ENCODE peak calls at places on chromosomes 12 and 14, in four cellular contexts. L is IMR-90, O is K562, Q is GM12878. Z is an unnamed sample.

GRCh38 chr14:34496679-34497513 is 34.9 kb upstream of the SPTSSA start:
- DNase-seq in Q (no peak), O (peak), L (peak), Z (peak)

GRCh38 chr14:74792249-74793039 is 29.3 kb downstream of the YLPM1 start:
- DNase-seq in Q (no peak), L (peak), O (no peak), Z (peak)

GRCh38 chr14:104229621-104230041 is 91.2 kb downstream of the KIF26A start:
- DNase-seq in Q (no peak), L (no peak), O (no peak), Z (no peak)

GRCh38 chr14:67934087-67934486 is 114.5 kb downstream of the RAD51B start:
- DNase-seq in O (peak), Q (peak), L (peak), Z (peak)

GRCh38 chr12:122089080-122089479 is 10.5 kb downstream of the MLXIP start:
- DNase-seq in Q (no peak), O (no peak), L (no peak), Z (no peak)

GRCh38 chr14:36300337-36300736 is 20.1 kb downstream of the MBIP start:
- DNase-seq in Q (peak), O (no peak), L (peak), Z (peak)

GRCh38 chr14:71620401-71620800 is 311.8 kb upstream of the RGS6 start:
- DNase-seq in O (no peak), Q (no peak), L (peak), Z (peak)

GRCh38 chr12:5733136-5733755 is 211.8 kb downstream of the ANO2 start:
- DNase-seq in Q (no peak), L (peak), O (no peak), Z (no peak)

GRCh38 chr12:113048716-113049127 is 7.8 kb upstream of the DTX1 start:
- DNase-seq in L (peak), Q (no peak), O (peak), Z (peak)

GRCh38 chr14:56044196-56044595 is 74.0 kb upstream of the PELI2 start:
- DNase-seq in L (no peak), O (no peak), Q (no peak), Z (no peak)

GRCh38 chr14:19771895-19772430 is 1.3 kb upstream of the OR4M1 start:
- DNase-seq in Q (no peak), L (no peak), O (no peak), Z (no peak)

GRCh38 chr12:20475542-20475941 is 107.2 kb downstream of the PDE3A start:
- DNase-seq in O (no peak), L (peak), Q (no peak), Z (no peak)

GRCh38 chr14:42138406-42138805 is 531.7 kb downstream of the LRFN5 start:
- DNase-seq in L (no peak), O (no peak), Q (no peak), Z (no peak)

GRCh38 chr12:65505321-65506121 is 227.0 kb downstream of the MSRB3 start:
- DNase-seq in Q (no peak), O (no peak), L (no peak), Z (no peak)

GRCh38 chr14:57747036-57747435 is 118.9 kb downstream of the SLC35F4 start:
- DNase-seq in L (no peak), Q (no peak), O (no peak), Z (peak)

GRCh38 chr14:54567634-54568561 is 970 bp downstream of the SAMD4A start:
- DNase-seq in L (no peak), Q (no peak), O (peak), Z (peak)

GRCh38 chr14:103881927-103882281 is 34.5 kb upstream of the PPP1R13B start:
- DNase-seq in O (no peak), L (no peak), Q (no peak), Z (no peak)

GRCh38 chr14:104206281-104206904 is 68.0 kb downstream of the KIF26A start:
- DNase-seq in O (no peak), L (no peak), Q (no peak), Z (no peak)

GRCh38 chr12:122834921-122835692 is at the start of gene HIP1R:
- DNase-seq in L (no peak), Q (no peak), O (peak), Z (peak)

GRCh38 chr12:19780460-19780859 is 341.2 kb downstream of the AEBP2 start:
- DNase-seq in Q (no peak), O (no peak), L (no peak), Z (no peak)

GRCh38 chr12:123801573-123802178 is 39.6 kb downstream of the DNAH10 start:
- DNase-seq in Q (no peak), L (peak), O (no peak), Z (peak)

GRCh38 chr14:70655110-70655826 is 13.6 kb downstream of the TTC9 start:
- DNase-seq in O (no peak), L (no peak), Q (peak), Z (peak)

GRCh38 chr14:83355609-83356008 is 1822.0 kb upstream of the SEL1L start:
- DNase-seq in L (no peak), O (no peak), Q (no peak), Z (no peak)

GRCh38 chr14:97395068-97395467 is 597.9 kb downstream of the VRK1 start:
- DNase-seq in O (no peak), L (no peak), Q (no peak), Z (no peak)

GRCh38 chr12:25051583-25052190 is 102.8 kb upstream of the BCAT1 start:
- DNase-seq in L (no peak), O (no peak), Q (peak), Z (no peak)

GRCh38 chr12:65998031-65998430 is 132.5 kb downstream of the LLPH start:
- DNase-seq in O (no peak), L (no peak), Q (no peak), Z (no peak)

GRCh38 chr12:109741970-109742372 is 28.3 kb downstream of the FAM222A start:
- DNase-seq in L (no peak), O (no peak), Q (no peak), Z (no peak)

GRCh38 chr12:108055135-108055534 is 74.0 kb upstream of the WSCD2 start:
- DNase-seq in Q (no peak), O (no peak), L (no peak), Z (no peak)

GRCh38 chr12:120981407-120981921 is 3.1 kb downstream of the HNF1A start:
- DNase-seq in O (no peak), Q (no peak), L (no peak), Z (no peak)

GRCh38 chr14:73491256-73491976 is 683 bp downstream of the RIOX1 start:
- DNase-seq in O (peak), L (peak), Q (no peak), Z (peak)

GRCh38 chr14:101496779-101497420 is 64.4 kb upstream of the DIO3 start:
- DNase-seq in L (no peak), Q (no peak), O (no peak), Z (no peak)

GRCh38 chr14:92848941-92849340 is 54.8 kb downstream of the GOLGA5 start:
- DNase-seq in Q (no peak), O (no peak), L (no peak), Z (peak)

GRCh38 chr12:65170245-65170881 is 980 bp downstream of the LEMD3 start:
- DNase-seq in O (peak), L (peak), Q (no peak), Z (peak)

GRCh38 chr14:88247228-88247627 is 75.8 kb downstream of the KCNK10 start:
- DNase-seq in Q (no peak), L (no peak), O (no peak), Z (no peak)

GRCh38 chr14:61101803-61102548 is 120.9 kb downstream of the SLC38A6 start:
- DNase-seq in Q (no peak), L (peak), O (no peak), Z (peak)

GRCh38 chr14:82626156-82627055 is 1092.8 kb upstream of the SEL1L start:
- DNase-seq in O (no peak), Q (no peak), L (no peak), Z (no peak)

GRCh38 chr14:105420976-105421674 is 1.5 kb downstream of the MTA1 start:
- DNase-seq in L (no peak), Q (no peak), O (no peak), Z (no peak)
- H3K4me3 ChIP-seq in L (peak), Q (peak), O (peak), Z (peak)

DNA sequence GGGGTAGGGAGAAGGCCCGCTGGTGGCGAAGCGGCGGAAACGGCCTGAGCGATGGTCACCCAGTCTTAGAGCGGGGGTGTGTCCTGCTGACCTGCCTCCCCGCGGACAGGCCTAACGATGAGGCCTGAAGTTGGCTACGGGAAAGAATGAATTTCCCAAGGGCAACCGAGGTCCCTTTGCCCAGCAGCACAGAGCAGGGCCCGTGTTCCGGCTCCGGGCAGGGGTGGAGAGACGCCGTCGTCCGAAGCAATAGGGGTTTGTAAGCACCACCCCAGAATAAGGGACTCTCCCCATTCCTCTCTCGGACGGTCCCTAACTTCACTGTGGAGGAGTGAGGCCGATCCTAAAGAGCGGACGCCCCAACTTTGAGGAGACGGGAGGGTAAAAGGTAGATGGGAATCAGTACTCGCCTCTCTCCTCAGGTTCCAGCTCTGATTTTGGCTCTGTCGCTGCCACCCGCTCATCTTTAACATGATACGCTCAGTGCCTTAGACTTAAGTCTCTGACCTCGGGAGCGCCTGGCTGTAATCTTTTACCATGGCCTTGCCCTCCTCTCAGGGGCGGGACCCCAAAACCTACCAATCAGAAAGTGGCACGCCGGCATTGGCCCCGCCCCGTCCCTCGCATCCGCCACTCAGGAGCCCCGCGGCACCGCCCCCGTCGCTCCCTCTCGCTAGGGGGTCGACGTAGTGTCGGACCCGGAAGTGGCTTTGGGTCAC is at the start of gene DDIT3:
- DNase-seq in L (peak), Q (peak), O (peak), Z (peak)
- H3K9ac ChIP-seq in L (peak), Q (peak), O (peak), Z (peak)

GRCh38 chr12:111436266-111436665 is 30.5 kb downstream of the SH2B3 start:
- DNase-seq in Q (no peak), L (no peak), O (no peak), Z (no peak)
- TF ChIP-seq FOS in Q (no peak), L (no peak), O (no peak), Z (no peak)

DNA sequence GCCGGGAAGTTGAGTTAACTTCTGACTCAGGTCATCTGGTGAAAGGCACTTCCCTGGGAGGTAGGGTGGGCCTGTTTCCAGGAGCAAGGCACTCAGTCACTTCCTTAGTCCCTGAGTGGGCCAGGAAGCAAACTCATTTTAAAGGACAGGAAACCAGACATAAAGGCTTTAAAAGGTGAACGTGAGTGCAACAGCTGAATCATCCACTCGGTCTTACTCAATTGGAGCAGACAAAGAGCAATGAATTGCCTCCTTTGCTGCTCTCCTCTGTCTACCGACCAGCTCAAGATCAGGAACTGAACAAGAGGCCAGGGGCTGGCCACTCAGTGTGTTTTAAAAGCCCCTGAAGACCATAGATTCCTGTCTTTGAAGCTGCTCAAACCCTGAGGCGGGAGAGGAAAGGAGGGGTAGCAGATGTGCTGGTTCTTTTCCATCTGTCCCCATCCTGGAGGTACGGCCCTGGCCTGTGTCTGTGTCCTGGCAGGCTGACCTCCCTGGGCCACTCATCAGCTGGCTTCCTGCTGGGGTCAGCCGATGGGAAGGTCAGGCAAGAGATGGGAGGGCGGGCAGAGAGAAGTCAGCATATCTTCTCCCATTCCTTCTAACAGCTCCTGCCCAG is 148.9 kb downstream of the PPM1H start:
- DNase-seq in Q (no peak), L (peak), O (no peak), Z (peak)
- H3K4me3 ChIP-seq in Q (no peak), L (no peak), O (no peak), Z (peak)

GRCh38 chr14:30560581-30560980 is 1.6 kb downstream of the G2E3 start:
- DNase-seq in Q (no peak), L (no peak), O (no peak), Z (no peak)
- H3K9ac ChIP-seq in Q (peak), L (peak), O (no peak), Z (no peak)

GRCh38 chr14:94099006-94099405 is 11.5 kb upstream of the IFI27 start:
- DNase-seq in O (no peak), Q (no peak), L (no peak), Z (no peak)

GRCh38 chr14:94098359-94098758 is 12.2 kb upstream of the IFI27 start:
- DNase-seq in Q (no peak), L (no peak), O (no peak), Z (no peak)

GRCh38 chr14:94101748-94102147 is 8.8 kb upstream of the IFI27 start:
- DNase-seq in Q (no peak), O (no peak), L (no peak), Z (no peak)

GRCh38 chr14:94102768-94103482 is 7.6 kb upstream of the IFI27 start:
- DNase-seq in O (no peak), L (no peak), Q (no peak), Z (no peak)

GRCh38 chr14:94100847-94101246 is 9.7 kb upstream of the IFI27 start:
- DNase-seq in Q (no peak), L (peak), O (no peak), Z (no peak)
- TF ChIP-seq FOS in Q (no peak), L (peak), O (no peak), Z (no peak)

GRCh38 chr12:47317182-47317915 is 237.6 kb upstream of the AMIGO2 start:
- DNase-seq in O (no peak), L (no peak), Q (no peak), Z (no peak)
- H3K4me3 ChIP-seq in O (no peak), L (no peak), Q (no peak), Z (no peak)

GRCh38 chr14:77007975-77008421 is 20.5 kb downstream of the IRF2BPL start:
- DNase-seq in O (no peak), Q (no peak), L (no peak), Z (no peak)
- H3K9ac ChIP-seq in O (no peak), Q (no peak), L (no peak), Z (no peak)

GRCh38 chr12:117749431-117749830 is 219.4 kb downstream of the KSR2 start:
- DNase-seq in O (no peak), L (no peak), Q (no peak), Z (no peak)
- TF ChIP-seq FOS in O (no peak), L (no peak), Q (no peak), Z (no peak)

GRCh38 chr12:55833056-55833455 is 3.7 kb upstream of the DNAJC14 start:
- DNase-seq in L (no peak), Q (no peak), O (no peak), Z (no peak)

GRCh38 chr12:55828357-55828756 is 1.0 kb downstream of the DNAJC14 start:
- DNase-seq in L (no peak), Q (no peak), O (no peak), Z (no peak)

GRCh38 chr12:55829967-55830600 is 697 bp upstream of the DNAJC14 start:
- DNase-seq in L (no peak), Q (no peak), O (peak), Z (peak)

GRCh38 chr12:55830601-55831406 is 1.4 kb upstream of the DNAJC14 start:
- DNase-seq in Q (no peak), L (peak), O (peak), Z (peak)

DNA sequence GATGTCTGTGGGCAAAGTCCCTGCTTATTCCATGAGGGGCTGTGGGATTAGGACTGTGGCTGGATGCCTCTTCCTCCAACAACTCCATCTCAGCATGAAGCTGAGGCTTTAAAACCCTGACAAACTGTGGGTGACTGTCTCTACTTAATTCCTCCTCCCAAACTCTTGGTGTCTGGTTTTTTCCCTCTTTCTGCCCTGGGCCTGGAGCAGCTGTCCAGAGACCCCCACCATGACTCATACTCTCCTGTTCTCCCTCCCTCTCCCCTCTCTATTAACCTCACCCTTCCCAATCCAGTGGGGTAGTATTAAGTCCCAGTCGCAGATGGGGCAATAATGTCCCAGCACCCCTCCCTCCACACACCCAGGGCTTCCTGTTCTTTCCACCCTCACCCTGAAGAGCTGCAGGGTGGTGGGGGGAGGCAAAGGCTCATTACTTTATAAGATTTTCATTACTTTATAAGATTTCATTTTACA is 2.1 kb upstream of the DNAJC14 start:
- DNase-seq in Q (no peak), L (no peak), O (no peak), Z (no peak)
- H3K4me3 ChIP-seq in Q (peak), L (peak), O (peak), Z (peak)